ENCODE peak calls at places on chromosomes 5 and 9, in six cellular contexts. A, B, M, G, K and C are unnamed samples. For H3K27me3, the result is how much of the 10 kb centered on the place peaks cover.

GRCh38 chr5:16437974-16438373 is 27.6 kb downstream of the ZNF622 start:
- DNase-seq in A (no peak), M (no peak), K (no peak), G (no peak), B (no peak), C (no peak)

GRCh38 chr5:174733836-174734235 is 9.5 kb downstream of the MSX2 start:
- DNase-seq in G (no peak), A (no peak), B (no peak), M (no peak), K (no peak), C (no peak)

GRCh38 chr9:81609782-81610738 is 79.3 kb downstream of the TLE1 start:
- DNase-seq in K (no peak), A (peak), M (no peak), B (no peak), G (no peak), C (no peak)

GRCh38 chr9:85502815-85503643 is 238.7 kb downstream of the AGTPBP1 start:
- DNase-seq in K (no peak), B (no peak), M (no peak), A (no peak), G (no peak), C (no peak)

GRCh38 chr5:14447958-14448881 is 133.4 kb upstream of the OTULINL start:
- DNase-seq in G (no peak), A (peak), M (no peak), K (no peak), B (no peak), C (peak)

GRCh38 chr9:121750715-121751623 is 99.5 kb downstream of the DAB2IP start:
- DNase-seq in G (no peak), M (no peak), B (no peak), A (no peak), K (peak), C (no peak)

GRCh38 chr5:143739741-143740140 is 72.2 kb upstream of the HMHB1 start:
- DNase-seq in M (no peak), G (no peak), B (no peak), A (no peak), K (no peak), C (no peak)

GRCh38 chr9:27248702-27249101 is 48.2 kb downstream of the EQTN start:
- DNase-seq in M (no peak), K (no peak), B (no peak), A (no peak), G (no peak), C (no peak)

GRCh38 chr5:166369817-166370216 is 1921.6 kb upstream of the WWC1 start:
- DNase-seq in B (no peak), G (no peak), K (no peak), M (no peak), A (no peak), C (no peak)

GRCh38 chr5:136191304-136192014 is 1.5 kb downstream of the SMIM32 start:
- DNase-seq in B (no peak), G (no peak), K (no peak), A (peak), M (no peak), C (no peak)

GRCh38 chr9:104743377-104743985 is 4.0 kb upstream of the NIPSNAP3A start:
- DNase-seq in G (no peak), B (no peak), A (peak), K (no peak), M (peak), C (no peak)

GRCh38 chr5:23028445-23028844 is 175.3 kb upstream of the CDH12 start:
- DNase-seq in M (no peak), G (no peak), B (no peak), A (no peak), K (no peak), C (no peak)

GRCh38 chr9:25827626-25828025 is 149.4 kb upstream of the TUSC1 start:
- DNase-seq in B (no peak), G (no peak), K (no peak), M (no peak), A (no peak), C (no peak)

GRCh38 chr5:131160134-131160533 is 4.9 kb downstream of the HINT1 start:
- DNase-seq in K (no peak), B (no peak), A (no peak), G (no peak), M (no peak), C (no peak)

GRCh38 chr9:17531642-17532254 is 47.1 kb upstream of the SH3GL2 start:
- DNase-seq in A (peak), M (no peak), K (peak), G (no peak), B (no peak), C (no peak)

GRCh38 chr5:146544232-146544631 is 28.2 kb upstream of the GPR151 start:
- DNase-seq in A (no peak), M (no peak), B (no peak), G (no peak), K (no peak), C (no peak)

GRCh38 chr5:80254767-80255424 is 952 bp downstream of the SERINC5 start:
- DNase-seq in M (no peak), B (no peak), G (no peak), K (peak), A (no peak), C (no peak)

GRCh38 chr9:86854898-86855523 is 92.3 kb downstream of the GAS1 start:
- DNase-seq in K (peak), G (no peak), M (peak), A (peak), B (no peak), C (no peak)

GRCh38 chr5:172571892-172572291 is 69.2 kb upstream of the NEURL1B start:
- DNase-seq in A (no peak), G (no peak), M (no peak), K (no peak), B (no peak), C (no peak)
- H3K27me3 ChIP-seq in A (under half), G (under half), M (under half), K (under half), B (under half), C (under half)

GRCh38 chr9:134007150-134007549 is 15.0 kb upstream of the VAV2 start:
- DNase-seq in B (no peak), G (no peak), K (no peak), A (no peak), M (no peak), C (no peak)
- H3K27me3 ChIP-seq in B (under half), G (under half), K (under half), A (under half), M (under half), C (under half)

GRCh38 chr9:133173056-133173455 is 9.3 kb upstream of the GBGT1 start:
- DNase-seq in A (no peak), K (no peak), B (no peak), G (no peak), M (no peak), C (no peak)
- H3K27me3 ChIP-seq in A (under half), K (under half), B (under half), G (under half), M (half or more), C (under half)

DNA sequence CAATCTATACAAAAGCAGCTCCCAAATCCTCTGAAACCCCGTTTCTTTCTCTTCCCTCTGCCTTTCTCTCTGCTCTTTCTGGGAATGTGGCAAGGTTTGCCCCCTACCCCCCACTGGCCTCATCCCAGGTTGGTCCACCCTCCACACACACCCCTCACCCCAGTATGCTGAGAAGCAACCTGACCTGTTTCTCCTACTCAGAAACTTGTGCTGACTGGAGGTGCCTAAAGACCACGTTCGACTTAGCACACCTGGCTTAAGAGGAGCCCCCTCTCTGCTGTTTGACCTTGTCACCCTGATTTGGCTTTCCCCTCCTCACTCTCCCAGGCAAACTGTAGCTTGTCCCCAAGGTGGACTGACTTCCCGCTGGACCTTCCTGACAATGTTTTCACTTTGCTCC is 1.1 kb upstream of the SEPTIN8 start:
- DNase-seq in K (no peak), A (no peak), M (no peak), B (no peak), G (no peak), C (no peak)
- H3K27me3 ChIP-seq in K (under half), A (half or more), M (under half), B (under half), G (under half), C (under half)